ENCODE peak calls at places on chromosomes 12 and 14, in eight cellular contexts. M is OCI-LY7; X is thyroid gland; Y is astrocyte of the spinal cord; U is Right ventricle myocardium superior; A is mammary epithelial cell; N is activated effector memory CD4-positive, alpha-beta T cell treated with anti-CD3 and anti-CD28 coated beads, Interleukin-2, amount 50 U/mL, for 16 hours; D is HAP-1. P is an unnamed sample.

GRCh38 chr14:68181395-68182326 is 362.1 kb downstream of the RAD51B start:
- DNase-seq in X (no peak), N (no peak), U (no peak), M (no peak), D (no peak), A (peak; percentile 58), Y (peak; percentile 71), P (no peak)

GRCh38 chr14:84937449-84937848 is 592.5 kb upstream of the FLRT2 start:
- DNase-seq in A (no peak), U (peak; percentile 43), M (no peak), Y (no peak), N (no peak), X (no peak), D (no peak), P (no peak)

GRCh38 chr12:71014180-71014785 is 93.7 kb upstream of the PTPRR start:
- DNase-seq in A (peak; percentile 32), N (no peak), U (no peak), X (no peak), Y (peak; percentile 49), D (peak; percentile 12), M (no peak), P (no peak)

GRCh38 chr12:22415342-22416309 is 81.1 kb upstream of the ST8SIA1 start:
- DNase-seq in Y (peak; percentile 45), D (no peak), X (peak; percentile 40), A (peak; percentile 46), N (no peak), U (no peak), M (no peak), P (no peak)

GRCh38 chr12:51913071-51914033 is 6.0 kb downstream of the ACVRL1 start:
- DNase-seq in A (no peak), U (peak; percentile 50), N (peak; percentile 55), M (no peak), D (no peak), Y (no peak), X (no peak), P (no peak)

GRCh38 chr14:49982522-49982951 is 89.7 kb downstream of the ARF6 start:
- DNase-seq in Y (peak; percentile 94), X (peak; percentile 28), A (no peak), D (no peak), U (no peak), N (peak; percentile 72), M (no peak), P (no peak)

GRCh38 chr12:57896437-57897201 is 44.7 kb upstream of the ATP23 start:
- DNase-seq in A (no peak), U (peak; percentile 88), Y (peak; percentile 75), M (no peak), X (peak; percentile 74), D (no peak), N (peak; percentile 70), P (no peak)

GRCh38 chr12:43284441-43284840 is 267.6 kb downstream of the ADAMTS20 start:
- DNase-seq in M (no peak), Y (peak; percentile 15), N (no peak), D (no peak), A (peak; percentile 58), U (no peak), X (no peak), P (no peak)

GRCh38 chr14:90523544-90523943 is 126.7 kb downstream of the CALM1 start:
- DNase-seq in M (no peak), N (no peak), X (no peak), D (no peak), Y (peak; percentile 66), U (peak; percentile 13), A (no peak), P (no peak)

GRCh38 chr14:73295198-73295796 is 58.0 kb downstream of the PAPLN start:
- DNase-seq in M (peak; percentile 76), D (peak; percentile 51), X (no peak), U (no peak), N (no peak), Y (peak; percentile 60), A (peak; percentile 25), P (peak; percentile 19)

GRCh38 chr12:10779103-10779502 is 23.3 kb downstream of the TAS2R7 start:
- DNase-seq in A (no peak), D (no peak), M (no peak), N (no peak), Y (no peak), U (no peak), X (no peak), P (no peak)

P was measured in immature natural killer cell.